ENCODE peak calls at places on chromosomes 1 and 21, in nine cellular contexts. One of them, this sample, is unnamed.

GRCh38 chr1:203153051-203153988 is 22.3 kb downstream of the MYBPH start:
- DNase-seq in SK-N-SH: no peak
- DNase-seq in heart left ventricle: no peak
- DNase-seq in spleen: no peak
- DNase-seq in esophagus squamous epithelium: no peak
- DNase-seq in psoas muscle: no peak
- DNase-seq in neuronal stem cell: peak; percentile 24
- DNase-seq in cardiac muscle cell: peak; percentile 34
- DNase-seq in body of pancreas: no peak
- DNase-seq in this sample: no peak

GRCh38 chr1:156865865-156866678 is 5.4 kb downstream of the NTRK1 start:
- DNase-seq in SK-N-SH: no peak
- DNase-seq in heart left ventricle: no peak
- DNase-seq in spleen: no peak
- DNase-seq in esophagus squamous epithelium: no peak
- DNase-seq in psoas muscle: peak; percentile 6
- DNase-seq in neuronal stem cell: no peak
- DNase-seq in cardiac muscle cell: no peak
- DNase-seq in body of pancreas: no peak
- DNase-seq in this sample: no peak

GRCh38 chr1:33094971-33095604 is 14.1 kb downstream of the AZIN2 start:
- DNase-seq in SK-N-SH: peak; percentile 68
- DNase-seq in heart left ventricle: peak; percentile 45
- DNase-seq in spleen: no peak
- DNase-seq in esophagus squamous epithelium: no peak
- DNase-seq in psoas muscle: no peak
- DNase-seq in neuronal stem cell: peak; percentile 73
- DNase-seq in cardiac muscle cell: peak; percentile 64
- DNase-seq in body of pancreas: peak; percentile 71
- DNase-seq in this sample: peak; percentile 62

GRCh38 chr1:171844381-171844780 is 3.1 kb downstream of the DNM3 start:
- DNase-seq in SK-N-SH: no peak
- DNase-seq in heart left ventricle: no peak
- DNase-seq in spleen: no peak
- DNase-seq in esophagus squamous epithelium: no peak
- DNase-seq in psoas muscle: no peak
- DNase-seq in neuronal stem cell: no peak
- DNase-seq in cardiac muscle cell: no peak
- DNase-seq in body of pancreas: no peak
- DNase-seq in this sample: no peak

GRCh38 chr1:91137173-91137852 is 115.5 kb upstream of the ZNF644 start:
- DNase-seq in SK-N-SH: no peak
- DNase-seq in heart left ventricle: no peak
- DNase-seq in spleen: no peak
- DNase-seq in esophagus squamous epithelium: no peak
- DNase-seq in psoas muscle: no peak
- DNase-seq in neuronal stem cell: no peak
- DNase-seq in cardiac muscle cell: no peak
- DNase-seq in body of pancreas: no peak
- DNase-seq in this sample: no peak

GRCh38 chr1:24091971-24092482 is 19.9 kb downstream of the MYOM3 start:
- DNase-seq in SK-N-SH: no peak
- DNase-seq in heart left ventricle: no peak
- DNase-seq in spleen: no peak
- DNase-seq in esophagus squamous epithelium: no peak
- DNase-seq in psoas muscle: no peak
- DNase-seq in neuronal stem cell: no peak
- DNase-seq in cardiac muscle cell: no peak
- DNase-seq in body of pancreas: no peak
- DNase-seq in this sample: no peak

GRCh38 chr1:68174173-68175113 is 57.9 kb downstream of the WLS start:
- DNase-seq in SK-N-SH: peak; percentile 19
- DNase-seq in heart left ventricle: peak; percentile 63
- DNase-seq in spleen: no peak
- DNase-seq in esophagus squamous epithelium: peak; percentile 1
- DNase-seq in psoas muscle: peak; percentile 38
- DNase-seq in neuronal stem cell: peak; percentile 32
- DNase-seq in cardiac muscle cell: peak; percentile 41
- DNase-seq in body of pancreas: peak; percentile 75
- DNase-seq in this sample: peak; percentile 71

GRCh38 chr1:97138515-97139032 is 417.0 kb downstream of the PTBP2 start:
- DNase-seq in SK-N-SH: no peak
- DNase-seq in heart left ventricle: no peak
- DNase-seq in spleen: no peak
- DNase-seq in esophagus squamous epithelium: no peak
- DNase-seq in psoas muscle: no peak
- DNase-seq in neuronal stem cell: no peak
- DNase-seq in cardiac muscle cell: no peak
- DNase-seq in body of pancreas: peak; percentile 14
- DNase-seq in this sample: no peak

GRCh38 chr1:11847667-11848445 is at the start of gene NPPA:
- DNase-seq in SK-N-SH: peak; percentile 91
- DNase-seq in heart left ventricle: peak; percentile 67
- DNase-seq in spleen: no peak
- DNase-seq in esophagus squamous epithelium: no peak
- DNase-seq in psoas muscle: no peak
- DNase-seq in neuronal stem cell: no peak
- DNase-seq in cardiac muscle cell: peak; percentile 79
- DNase-seq in body of pancreas: peak; percentile 32
- DNase-seq in this sample: no peak

GRCh38 chr1:216898801-216899200 is 175.6 kb upstream of the ESRRG start:
- DNase-seq in SK-N-SH: no peak
- DNase-seq in heart left ventricle: no peak
- DNase-seq in spleen: no peak
- DNase-seq in esophagus squamous epithelium: no peak
- DNase-seq in psoas muscle: no peak
- DNase-seq in neuronal stem cell: no peak
- DNase-seq in cardiac muscle cell: no peak
- DNase-seq in body of pancreas: no peak
- DNase-seq in this sample: no peak

GRCh38 chr21:43193651-43194302 is 25.0 kb downstream of the CRYAA start:
- DNase-seq in SK-N-SH: peak; percentile 38
- DNase-seq in heart left ventricle: peak; percentile 57
- DNase-seq in spleen: peak; percentile 65
- DNase-seq in esophagus squamous epithelium: no peak
- DNase-seq in psoas muscle: peak; percentile 54
- DNase-seq in neuronal stem cell: no peak
- DNase-seq in cardiac muscle cell: no peak
- DNase-seq in body of pancreas: no peak
- DNase-seq in this sample: no peak

GRCh38 chr1:20141466-20141865 is 2.3 kb downstream of the PLA2G2F start:
- DNase-seq in SK-N-SH: no peak
- DNase-seq in heart left ventricle: no peak
- DNase-seq in spleen: no peak
- DNase-seq in esophagus squamous epithelium: no peak
- DNase-seq in psoas muscle: no peak
- DNase-seq in neuronal stem cell: no peak
- DNase-seq in cardiac muscle cell: no peak
- DNase-seq in body of pancreas: no peak
- DNase-seq in this sample: no peak

GRCh38 chr1:113792986-113793385 is 19.3 kb downstream of the RSBN1 start:
- DNase-seq in SK-N-SH: no peak
- DNase-seq in heart left ventricle: no peak
- DNase-seq in spleen: no peak
- DNase-seq in esophagus squamous epithelium: no peak
- DNase-seq in psoas muscle: no peak
- DNase-seq in neuronal stem cell: no peak
- DNase-seq in cardiac muscle cell: no peak
- DNase-seq in body of pancreas: no peak
- DNase-seq in this sample: no peak

GRCh38 chr1:17732475-17732874 is 22.7 kb upstream of the ACTL8 start:
- DNase-seq in SK-N-SH: no peak
- DNase-seq in heart left ventricle: no peak
- DNase-seq in spleen: no peak
- DNase-seq in esophagus squamous epithelium: no peak
- DNase-seq in psoas muscle: no peak
- DNase-seq in neuronal stem cell: no peak
- DNase-seq in cardiac muscle cell: no peak
- DNase-seq in body of pancreas: no peak
- DNase-seq in this sample: no peak

GRCh38 chr1:24349891-24350290 is 30.7 kb downstream of the GRHL3 start:
- DNase-seq in SK-N-SH: no peak
- DNase-seq in heart left ventricle: no peak
- DNase-seq in spleen: no peak
- DNase-seq in esophagus squamous epithelium: no peak
- DNase-seq in psoas muscle: no peak
- DNase-seq in neuronal stem cell: no peak
- DNase-seq in cardiac muscle cell: no peak
- DNase-seq in body of pancreas: no peak
- DNase-seq in this sample: no peak

GRCh38 chr1:25540750-25541350 is 2.6 kb upstream of the LDLRAP1 start:
- DNase-seq in SK-N-SH: peak; percentile 74
- DNase-seq in heart left ventricle: no peak
- DNase-seq in spleen: no peak
- DNase-seq in esophagus squamous epithelium: no peak
- DNase-seq in psoas muscle: no peak
- DNase-seq in neuronal stem cell: no peak
- DNase-seq in cardiac muscle cell: no peak
- DNase-seq in body of pancreas: peak; percentile 64
- DNase-seq in this sample: no peak

GRCh38 chr1:25022361-25023189 is 92.5 kb upstream of the RUNX3 start:
- DNase-seq in SK-N-SH: no peak
- DNase-seq in heart left ventricle: peak; percentile 47
- DNase-seq in spleen: peak; percentile 98
- DNase-seq in esophagus squamous epithelium: peak; percentile 53
- DNase-seq in psoas muscle: peak; percentile 53
- DNase-seq in neuronal stem cell: no peak
- DNase-seq in cardiac muscle cell: peak; percentile 67
- DNase-seq in body of pancreas: peak; percentile 46
- DNase-seq in this sample: peak; percentile 53

GRCh38 chr1:17637055-17637454 is 97.6 kb downstream of the ARHGEF10L start:
- DNase-seq in SK-N-SH: no peak
- DNase-seq in heart left ventricle: no peak
- DNase-seq in spleen: no peak
- DNase-seq in esophagus squamous epithelium: no peak
- DNase-seq in psoas muscle: no peak
- DNase-seq in neuronal stem cell: no peak
- DNase-seq in cardiac muscle cell: no peak
- DNase-seq in body of pancreas: no peak
- DNase-seq in this sample: no peak

GRCh38 chr1:225655509-225656258 is 2.8 kb upstream of the ENAH start:
- DNase-seq in SK-N-SH: no peak
- DNase-seq in heart left ventricle: peak; percentile 57
- DNase-seq in spleen: no peak
- DNase-seq in esophagus squamous epithelium: no peak
- DNase-seq in psoas muscle: peak; percentile 53
- DNase-seq in neuronal stem cell: no peak
- DNase-seq in cardiac muscle cell: peak; percentile 32
- DNase-seq in body of pancreas: peak; percentile 73
- DNase-seq in this sample: peak; percentile 53

GRCh38 chr1:3679098-3679555 is 26.8 kb downstream of the TP73 start:
- DNase-seq in SK-N-SH: no peak
- DNase-seq in heart left ventricle: no peak
- DNase-seq in spleen: no peak
- DNase-seq in esophagus squamous epithelium: no peak
- DNase-seq in psoas muscle: peak; percentile 8
- DNase-seq in neuronal stem cell: no peak
- DNase-seq in cardiac muscle cell: no peak
- DNase-seq in body of pancreas: no peak
- DNase-seq in this sample: no peak

GRCh38 chr1:3677411-3677944 is 25.2 kb downstream of the TP73 start:
- DNase-seq in SK-N-SH: no peak
- DNase-seq in heart left ventricle: no peak
- DNase-seq in spleen: no peak
- DNase-seq in esophagus squamous epithelium: no peak
- DNase-seq in psoas muscle: peak; percentile 13
- DNase-seq in neuronal stem cell: no peak
- DNase-seq in cardiac muscle cell: no peak
- DNase-seq in body of pancreas: no peak
- DNase-seq in this sample: no peak

GRCh38 chr1:3679799-3680453 is 27.6 kb downstream of the TP73 start:
- DNase-seq in SK-N-SH: no peak
- DNase-seq in heart left ventricle: no peak
- DNase-seq in spleen: no peak
- DNase-seq in esophagus squamous epithelium: no peak
- DNase-seq in psoas muscle: no peak
- DNase-seq in neuronal stem cell: no peak
- DNase-seq in cardiac muscle cell: no peak
- DNase-seq in body of pancreas: no peak
- DNase-seq in this sample: no peak

GRCh38 chr1:3676581-3677410 is 24.5 kb downstream of the TP73 start:
- DNase-seq in SK-N-SH: no peak
- DNase-seq in heart left ventricle: no peak
- DNase-seq in spleen: peak; percentile 76
- DNase-seq in esophagus squamous epithelium: no peak
- DNase-seq in psoas muscle: peak; percentile 9
- DNase-seq in neuronal stem cell: no peak
- DNase-seq in cardiac muscle cell: no peak
- DNase-seq in body of pancreas: no peak
- DNase-seq in this sample: no peak

GRCh38 chr1:3678361-3679097 is 26.2 kb downstream of the TP73 start:
- DNase-seq in SK-N-SH: no peak
- DNase-seq in heart left ventricle: no peak
- DNase-seq in spleen: no peak
- DNase-seq in esophagus squamous epithelium: no peak
- DNase-seq in psoas muscle: peak; percentile 10
- DNase-seq in neuronal stem cell: no peak
- DNase-seq in cardiac muscle cell: no peak
- DNase-seq in body of pancreas: no peak
- DNase-seq in this sample: no peak
- H3K4me3 ChIP-seq in SK-N-SH: no peak overlapping the region
- H3K4me3 ChIP-seq in heart left ventricle: no peak overlapping the region
- H3K4me3 ChIP-seq in spleen: peak overlapping the region; percentile 35
- H3K4me3 ChIP-seq in esophagus squamous epithelium: no peak overlapping the region
- H3K4me3 ChIP-seq in psoas muscle: no peak overlapping the region
- H3K4me3 ChIP-seq in neuronal stem cell: no peak overlapping the region
- H3K4me3 ChIP-seq in cardiac muscle cell: no peak overlapping the region
- H3K4me3 ChIP-seq in body of pancreas: no peak overlapping the region
- H3K4me3 ChIP-seq in this sample: no peak overlapping the region

GRCh38 chr1:45755697-45756096 is 5.2 kb upstream of the IPP start:
- DNase-seq in SK-N-SH: no peak
- DNase-seq in heart left ventricle: no peak
- DNase-seq in spleen: no peak
- DNase-seq in esophagus squamous epithelium: no peak
- DNase-seq in psoas muscle: no peak
- DNase-seq in neuronal stem cell: no peak
- DNase-seq in cardiac muscle cell: no peak
- DNase-seq in body of pancreas: no peak
- DNase-seq in this sample: no peak
- H3K4me1 ChIP-seq in SK-N-SH: no peaks in the 10 kb centered on the region
- H3K4me1 ChIP-seq in heart left ventricle: peaks cover 7% of the 10 kb centered on the region
- H3K4me1 ChIP-seq in spleen: peaks cover 11% of the 10 kb centered on the region
- H3K4me1 ChIP-seq in esophagus squamous epithelium: peaks cover 6% of the 10 kb centered on the region
- H3K4me1 ChIP-seq in psoas muscle: peaks cover 8% of the 10 kb centered on the region
- H3K4me1 ChIP-seq in neuronal stem cell: peaks cover 2% of the 10 kb centered on the region
- H3K4me1 ChIP-seq in cardiac muscle cell: peaks cover 4% of the 10 kb centered on the region
- H3K4me1 ChIP-seq in body of pancreas: peaks cover 4% of the 10 kb centered on the region
- H3K4me1 ChIP-seq in this sample: no peaks in the 10 kb centered on the region

GRCh38 chr1:7526867-7527732 is 244.0 kb upstream of the VAMP3 start:
- DNase-seq in SK-N-SH: no peak
- DNase-seq in heart left ventricle: no peak
- DNase-seq in spleen: peak; percentile 51
- DNase-seq in esophagus squamous epithelium: no peak
- DNase-seq in psoas muscle: no peak
- DNase-seq in neuronal stem cell: no peak
- DNase-seq in cardiac muscle cell: no peak
- DNase-seq in body of pancreas: no peak
- DNase-seq in this sample: no peak
- H3K27me3 ChIP-seq in SK-N-SH: no peaks in the 10 kb centered on the region
- H3K27me3 ChIP-seq in heart left ventricle: no peaks in the 10 kb centered on the region
- H3K27me3 ChIP-seq in spleen: no peaks in the 10 kb centered on the region
- H3K27me3 ChIP-seq in esophagus squamous epithelium: peaks cover 10% of the 10 kb centered on the region
- H3K27me3 ChIP-seq in psoas muscle: no peaks in the 10 kb centered on the region
- H3K27me3 ChIP-seq in neuronal stem cell: no peaks in the 10 kb centered on the region
- H3K27me3 ChIP-seq in cardiac muscle cell: no peaks in the 10 kb centered on the region
- H3K27me3 ChIP-seq in body of pancreas: no peaks in the 10 kb centered on the region
- H3K27me3 ChIP-seq in this sample: no peaks in the 10 kb centered on the region

GRCh38 chr1:232951605-232952004 is 1.2 kb downstream of the NTPCR start:
- DNase-seq in SK-N-SH: no peak
- DNase-seq in heart left ventricle: no peak
- DNase-seq in spleen: no peak
- DNase-seq in esophagus squamous epithelium: no peak
- DNase-seq in psoas muscle: no peak
- DNase-seq in neuronal stem cell: no peak
- DNase-seq in cardiac muscle cell: no peak
- DNase-seq in body of pancreas: no peak
- DNase-seq in this sample: no peak
- H3K4me3 ChIP-seq in SK-N-SH: peak overlapping the region; percentile 87
- H3K4me3 ChIP-seq in heart left ventricle: no peak overlapping the region
- H3K4me3 ChIP-seq in spleen: peak overlapping the region; percentile 87
- H3K4me3 ChIP-seq in esophagus squamous epithelium: no peak overlapping the region
- H3K4me3 ChIP-seq in psoas muscle: peak overlapping the region; percentile 94
- H3K4me3 ChIP-seq in neuronal stem cell: no peak overlapping the region
- H3K4me3 ChIP-seq in cardiac muscle cell: peak overlapping the region; percentile 59
- H3K4me3 ChIP-seq in body of pancreas: no peak overlapping the region
- H3K4me3 ChIP-seq in this sample: no peak overlapping the region